ENCODE peak calls at places on chromosome 21, in nine cellular contexts. V, M, Q, P, A, Y, X, U and D are unnamed samples.
A peak's percentile ranks its signal among the peaks of the same experiment; 100 is the strongest.

GRCh38 chr21:37186983-37187382 is 80.2 kb downstream of the VPS26C start:
- DNase-seq in X (no peak), Q (no peak), U (no peak), M (no peak), A (no peak), Y (no peak), V (no peak), P (no peak), D (no peak)

GRCh38 chr21:37263827-37264226 is 3.3 kb downstream of the VPS26C start:
- DNase-seq in A (no peak), Y (no peak), Q (no peak), M (no peak), P (no peak), X (no peak), U (no peak), V (no peak), D (no peak)

GRCh38 chr21:42764883-42765282 is 111.5 kb downstream of the PDE9A start:
- DNase-seq in Q (no peak), Y (no peak), U (no peak), P (no peak), X (no peak), V (no peak), M (no peak), A (no peak), D (no peak)

GRCh38 chr21:45539046-45539795 is 3.0 kb downstream of the SLC19A1 start:
- DNase-seq in X (no peak), V (no peak), U (no peak), Q (peak; percentile 33), Y (no peak), P (no peak), A (peak; percentile 28), M (no peak), D (peak; percentile 10)

GRCh38 chr21:44402323-44403105 is 49.1 kb downstream of the TRPM2 start:
- DNase-seq in A (no peak), Y (no peak), Q (no peak), U (no peak), P (peak; percentile 24), V (no peak), X (no peak), M (no peak), D (no peak)

GRCh38 chr21:42609806-42610205 is 43.6 kb upstream of the PDE9A start:
- DNase-seq in A (no peak), M (peak; percentile 31), Q (no peak), V (no peak), Y (no peak), U (no peak), X (no peak), P (no peak), D (no peak)

GRCh38 chr21:16768096-16768495 is 744.7 kb upstream of the CXADR start:
- DNase-seq in Q (no peak), P (no peak), X (no peak), A (no peak), M (no peak), Y (no peak), V (no peak), U (no peak), D (no peak)

GRCh38 chr21:41835711-41836154 is 43.4 kb downstream of the PRDM15 start:
- DNase-seq in P (no peak), V (no peak), Y (no peak), A (no peak), U (no peak), Q (no peak), X (no peak), M (no peak), D (no peak)

GRCh38 chr21:26072891-26073615 is 97.5 kb downstream of the APP start:
- DNase-seq in U (no peak), X (no peak), Q (no peak), P (no peak), Y (peak; percentile 18), M (no peak), V (no peak), A (no peak), D (no peak)

GRCh38 chr21:37005548-37006242 is 807 bp upstream of the RIPPLY3 start:
- DNase-seq in Y (no peak), P (no peak), U (no peak), M (no peak), A (no peak), Q (no peak), V (no peak), X (no peak), D (no peak)

GRCh38 chr21:38869946-38870345 is 64.2 kb downstream of the ETS2 start:
- DNase-seq in Q (no peak), A (no peak), X (peak; percentile 24), P (peak; percentile 11), U (no peak), V (no peak), M (no peak), Y (no peak), D (no peak)

GRCh38 chr21:36699026-36699545 is at the start of gene SIM2:
- DNase-seq in V (peak; percentile 32), Y (no peak), M (no peak), X (no peak), P (peak; percentile 46), A (no peak), Q (peak; percentile 86), U (no peak), D (no peak)

GRCh38 chr21:31623664-31624063 is 35.8 kb upstream of the SOD1 start:
- DNase-seq in Q (no peak), U (no peak), P (no peak), Y (no peak), A (no peak), X (peak; percentile 4), M (no peak), V (no peak), D (no peak)

GRCh38 chr21:46317710-46318463 is 5.8 kb downstream of the C21orf58 start:
- DNase-seq in Y (no peak), M (no peak), V (no peak), X (no peak), Q (peak; percentile 75), A (peak; percentile 85), U (no peak), P (no peak), D (no peak)

GRCh38 chr21:14318598-14318997 is 64.3 kb downstream of the HSPA13 start:
- DNase-seq in Q (no peak), V (no peak), U (no peak), M (no peak), P (no peak), Y (no peak), X (no peak), A (no peak), D (no peak)

GRCh38 chr21:35372201-35372600 is 323.1 kb upstream of the RUNX1 start:
- DNase-seq in V (no peak), Q (no peak), P (no peak), A (no peak), Y (no peak), X (no peak), M (no peak), U (no peak), D (no peak)

GRCh38 chr21:15408089-15408488 is 321.7 kb upstream of the USP25 start:
- DNase-seq in A (no peak), P (no peak), Q (no peak), U (no peak), M (no peak), X (no peak), Y (no peak), V (no peak), D (no peak)

GRCh38 chr21:31173881-31174555 is 135.7 kb upstream of the KRTAP19-8 start:
- DNase-seq in U (no peak), V (no peak), Q (no peak), A (peak; percentile 54), Y (no peak), M (peak; percentile 51), P (no peak), X (no peak), D (no peak)

GRCh38 chr21:44957047-44957831 is 17.4 kb downstream of the SLX9 start:
- DNase-seq in U (no peak), P (no peak), A (peak; percentile 27), V (no peak), Q (no peak), Y (no peak), M (no peak), X (no peak), D (no peak)

GRCh38 chr21:45445369-45445768 is 40.4 kb downstream of the COL18A1 start:
- DNase-seq in U (no peak), Q (no peak), M (no peak), A (no peak), V (no peak), X (no peak), P (no peak), Y (no peak), D (no peak)